ENCODE peak calls at places on chromosomes 7 and 10, in seven cellular contexts. D is endothelial cell; C is CD8-positive, alpha-beta memory T cell; J is A549; P is AG04450; W is AG08395; I is activated T-cell treated with anti-CD3 and anti-CD28 coated beads for 1 hour. B is an unnamed sample.
A peak's percentile ranks its signal among the peaks of the same experiment; 100 is the strongest.

GRCh38 chr7:68238204-68238805 is 1241.7 kb downstream of the TYW1 start:
- DNase-seq in P (no peak), J (no peak), W (no peak), C (no peak), I (no peak), D (no peak), B (no peak)

GRCh38 chr10:94212876-94213595 is 149.7 kb downstream of the NOC3L start:
- DNase-seq in D (no peak), J (no peak), C (no peak), I (no peak), W (no peak), P (no peak), B (no peak)

GRCh38 chr10:125479059-125479458 is 203.9 kb downstream of the TEX36 start:
- DNase-seq in C (no peak), D (no peak), W (no peak), P (no peak), J (no peak), I (no peak), B (no peak)

GRCh38 chr10:44180321-44181154 is 204.4 kb downstream of the CXCL12 start:
- DNase-seq in J (no peak), W (peak; percentile 85), P (peak; percentile 90), I (no peak), C (no peak), D (no peak), B (peak; percentile 50)

GRCh38 chr7:132622081-132622480 is 45.8 kb upstream of the PLXNA4 start:
- DNase-seq in I (no peak), D (no peak), J (no peak), C (no peak), W (peak; percentile 72), P (no peak), B (no peak)

GRCh38 chr7:30938435-30939316 is 25.1 kb upstream of the GHRHR start:
- DNase-seq in P (peak; percentile 32), C (peak; percentile 62), J (peak; percentile 81), W (peak; percentile 83), D (peak; percentile 94), I (peak; percentile 47), B (peak; percentile 94)

GRCh38 chr10:99930731-99931550 is 78.8 kb downstream of the DNMBP start:
- DNase-seq in W (no peak), I (no peak), J (peak; percentile 75), D (no peak), C (no peak), P (no peak), B (no peak)

GRCh38 chr10:21100190-21100589 is 203.1 kb upstream of the NEBL start:
- DNase-seq in I (no peak), D (no peak), C (no peak), J (no peak), W (no peak), P (no peak), B (peak; percentile 57)

GRCh38 chr10:123149568-123150228 is 1.8 kb downstream of the HMX2 start:
- DNase-seq in C (peak; percentile 55), P (no peak), I (no peak), D (peak; percentile 57), W (no peak), J (no peak), B (peak; percentile 80)

GRCh38 chr10:111926286-111926685 is 257.3 kb downstream of the GPAM start:
- DNase-seq in D (no peak), P (no peak), C (no peak), J (no peak), W (no peak), I (no peak), B (no peak)

GRCh38 chr10:124239666-124240065 is 146.3 kb upstream of the CHST15 start:
- DNase-seq in I (no peak), D (no peak), C (no peak), P (no peak), J (no peak), W (no peak), B (no peak)

GRCh38 chr10:3635697-3636096 is 149.3 kb downstream of the KLF6 start:
- DNase-seq in D (no peak), P (no peak), J (no peak), I (no peak), C (no peak), W (no peak), B (no peak)

GRCh38 chr7:74006451-74007259 is 21.3 kb upstream of the ELN start:
- DNase-seq in W (no peak), I (no peak), P (no peak), D (no peak), J (no peak), C (no peak), B (no peak)

GRCh38 chr7:43193905-43194304 is 81.5 kb downstream of the HECW1 start:
- DNase-seq in D (no peak), W (no peak), C (no peak), P (no peak), J (no peak), I (no peak), B (no peak)

GRCh38 chr10:119104653-119105024 is 726 bp downstream of the DENND10 start:
- DNase-seq in D (no peak), I (no peak), C (no peak), P (no peak), J (no peak), W (no peak), B (peak; percentile 63)

GRCh38 chr10:124470544-124471449 is 9.2 kb downstream of the LHPP start:
- DNase-seq in P (no peak), J (peak; percentile 19), W (no peak), D (no peak), C (no peak), I (no peak), B (no peak)

GRCh38 chr10:113480081-113480360 is 72.8 kb upstream of the HABP2 start:
- DNase-seq in W (no peak), J (no peak), I (no peak), C (no peak), D (no peak), P (no peak), B (no peak)

GRCh38 chr10:32110790-32111189 is 54.6 kb upstream of the KIF5B start:
- DNase-seq in C (no peak), W (no peak), I (no peak), J (no peak), P (no peak), D (no peak), B (no peak)

GRCh38 chr7:157320607-157320979 is 16.2 kb upstream of the DNAJB6 start:
- DNase-seq in P (no peak), W (no peak), I (no peak), D (no peak), C (no peak), J (no peak), B (no peak)

GRCh38 chr7:100476903-100477870 is 1.8 kb downstream of the TSC22D4 start:
- DNase-seq in J (no peak), C (peak; percentile 67), I (no peak), W (no peak), D (no peak), P (no peak), B (no peak)

GRCh38 chr10:101986277-101986971 is 69.5 kb downstream of the ARMH3 start:
- DNase-seq in J (no peak), D (no peak), P (no peak), C (no peak), I (no peak), W (no peak), B (no peak)

GRCh38 chr7:36128448-36129047 is 24.5 kb upstream of the EEPD1 start:
- DNase-seq in W (peak; percentile 85), P (peak; percentile 73), C (no peak), J (peak; percentile 77), I (no peak), D (no peak), B (no peak)

GRCh38 chr7:43479042-43479441 is 103.9 kb upstream of the STK17A start:
- DNase-seq in J (no peak), I (no peak), P (no peak), D (no peak), C (no peak), W (no peak), B (no peak)

GRCh38 chr7:23680417-23681405 is 712 bp downstream of the FAM221A start:
- DNase-seq in D (peak; percentile 77), J (no peak), W (peak; percentile 31), P (no peak), I (peak; percentile 24), C (peak; percentile 49), B (peak; percentile 93)

GRCh38 chr7:31029251-31029650 is 22.9 kb upstream of the ADCYAP1R1 start:
- DNase-seq in D (no peak), J (no peak), I (no peak), C (no peak), W (no peak), P (no peak), B (no peak)

GRCh38 chr7:36391436-36392198 is 2.0 kb downstream of the ANLN start:
- DNase-seq in J (no peak), P (no peak), D (no peak), I (no peak), W (no peak), C (no peak), B (no peak)

GRCh38 chr7:87359366-87359765 is 13.9 kb downstream of the CROT start:
- DNase-seq in I (no peak), W (peak; percentile 21), P (no peak), C (no peak), J (no peak), D (no peak), B (no peak)

GRCh38 chr10:75446508-75446907 is 15.1 kb downstream of the LRMDA start:
- DNase-seq in D (no peak), W (no peak), I (no peak), P (no peak), C (no peak), J (no peak), B (no peak)

GRCh38 chr10:68796609-68797008 is 30.7 kb upstream of the STOX1 start:
- DNase-seq in W (peak; percentile 36), I (no peak), C (no peak), P (no peak), D (no peak), J (no peak), B (no peak)

GRCh38 chr7:148987751-148988512 is 40.4 kb downstream of the PDIA4 start:
- DNase-seq in C (no peak), W (no peak), D (no peak), J (no peak), I (no peak), P (no peak), B (no peak)

GRCh38 chr7:112160130-112160770 is 45.9 kb downstream of the DOCK4 start:
- DNase-seq in P (peak; percentile 18), C (no peak), W (no peak), D (no peak), J (peak; percentile 22), I (no peak), B (no peak)

B was measured in retina.